ENCODE peak calls at places on chromosomes 7 and 10, in six cellular contexts. D is body of pancreas, R is right lobe of liver, C is endothelial cell of umbilical vein, I is RWPE2, A is GM23248. B is an unnamed sample.
A peak's percentile ranks its signal among the peaks of the same experiment; 100 is the strongest.

GRCh38 chr7:68730194-68730593 is 868.1 kb upstream of the AUTS2 start:
- DNase-seq in C (no peak), D (no peak), R (no peak), I (no peak), A (no peak), B (no peak)

GRCh38 chr10:86871563-86872183 is 85.7 kb downstream of the MMRN2 start:
- DNase-seq in C (no peak), A (no peak), R (no peak), D (no peak), I (no peak), B (no peak)

GRCh38 chr10:132714096-132714721 is 71.7 kb downstream of the NKX6-2 start:
- DNase-seq in D (peak; percentile 31), I (peak; percentile 50), A (no peak), C (no peak), R (peak; percentile 40), B (no peak)

GRCh38 chr10:14665304-14665703 is 109.4 kb downstream of the FAM107B start:
- DNase-seq in R (no peak), C (no peak), I (no peak), A (peak; percentile 11), D (peak; percentile 26), B (peak; percentile 56)

GRCh38 chr10:29397221-29397620 is 108.4 kb downstream of the LYZL1 start:
- DNase-seq in R (no peak), D (no peak), C (no peak), A (no peak), I (no peak), B (no peak)

GRCh38 chr10:100346351-100346764 is 675 bp upstream of the SCD start:
- DNase-seq in D (peak; percentile 43), A (peak; percentile 79), R (peak; percentile 85), C (peak; percentile 84), I (peak; percentile 85), B (no peak)

GRCh38 chr7:66867198-66867790 is 53.7 kb upstream of the TMEM248 start:
- DNase-seq in R (no peak), I (no peak), D (no peak), A (no peak), C (peak; percentile 5), B (peak; percentile 41)

GRCh38 chr7:46754135-46754730 is 827.7 kb downstream of the TNS3 start:
- DNase-seq in D (no peak), C (peak; percentile 67), A (peak; percentile 86), R (no peak), I (no peak), B (peak; percentile 61)

GRCh38 chr10:21401196-21401595 is 124.3 kb downstream of the SKIDA1 start:
- DNase-seq in R (no peak), I (no peak), D (no peak), C (no peak), A (peak; percentile 38), B (no peak)

GRCh38 chr10:110138197-110138812 is 69.1 kb upstream of the MXI1 start:
- DNase-seq in C (peak; percentile 59), A (peak; percentile 75), R (no peak), I (no peak), D (no peak), B (no peak)

GRCh38 chr7:17095001-17095574 is 203.4 kb upstream of the AHR start:
- DNase-seq in C (no peak), R (no peak), D (peak; percentile 42), I (peak; percentile 95), A (peak; percentile 96), B (peak; percentile 100)

GRCh38 chr7:116805100-116805544 is 57.3 kb upstream of the CAPZA2 start:
- DNase-seq in A (peak; percentile 76), R (no peak), C (peak; percentile 51), D (no peak), I (no peak), B (no peak)
- H3K27ac ChIP-seq in A (no peak overlapping the region), R (peak overlapping the region; percentile 25), C (no peak overlapping the region), D (no peak overlapping the region), I (no peak overlapping the region), B (no peak overlapping the region)

GRCh38 chr7:18497082-18497481 is 1.5 kb downstream of the HDAC9 start:
- DNase-seq in R (no peak), I (no peak), A (no peak), C (no peak), D (no peak), B (no peak)
- H3K27ac ChIP-seq in R (no peak overlapping the region), I (no peak overlapping the region), A (no peak overlapping the region), C (no peak overlapping the region), D (no peak overlapping the region), B (no peak overlapping the region)

GRCh38 chr7:93977551-93977950 is 26.6 kb downstream of the BET1 start:
- DNase-seq in A (no peak), I (no peak), R (no peak), D (no peak), C (no peak), B (no peak)

GRCh38 chr7:93981480-93981874 is 22.7 kb downstream of the BET1 start:
- DNase-seq in I (no peak), R (no peak), C (no peak), A (no peak), D (no peak), B (no peak)

GRCh38 chr7:93985101-93985500 is 19.1 kb downstream of the BET1 start:
- DNase-seq in D (no peak), A (peak; percentile 13), C (no peak), R (no peak), I (no peak), B (no peak)

DNA sequence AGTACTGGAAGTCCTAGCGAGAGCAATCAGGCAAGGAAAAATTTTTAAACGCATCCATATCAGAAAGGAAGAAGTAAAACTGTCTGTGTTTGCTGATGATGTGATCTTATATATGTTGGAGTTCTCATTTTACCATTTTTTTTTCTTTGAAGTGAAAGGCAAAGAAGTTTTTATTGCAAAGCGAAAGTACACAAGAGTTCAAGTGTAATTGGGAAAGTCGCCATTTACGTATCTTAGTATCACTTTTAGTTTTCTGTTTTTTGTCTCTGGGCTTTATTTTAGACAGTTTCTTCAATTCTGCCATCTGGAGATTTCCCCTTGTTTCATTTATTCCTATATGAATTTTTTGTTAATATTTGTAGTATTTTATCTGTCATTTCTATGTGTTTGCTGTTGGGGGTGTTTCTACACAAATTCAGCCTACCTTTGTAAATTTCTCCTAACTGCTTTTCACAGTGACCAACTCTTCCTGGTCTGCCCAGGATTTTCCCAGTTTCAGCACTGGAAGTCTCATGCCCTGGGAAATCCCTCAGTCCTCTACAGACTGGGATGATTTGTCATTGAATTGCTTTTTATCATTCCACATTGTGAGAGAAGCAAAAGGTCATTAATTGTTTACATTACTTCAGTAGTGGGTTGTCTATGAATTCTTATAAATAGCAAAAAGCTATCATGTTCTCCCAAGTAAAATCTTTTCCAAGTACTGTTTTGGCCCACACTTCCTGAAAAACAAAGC is 23.2 kb downstream of the BET1 start:
- DNase-seq in R (no peak), C (peak; percentile 26), I (no peak), D (no peak), A (no peak), B (no peak)
- H3K27ac ChIP-seq in R (peak overlapping the region; percentile 47), C (no peak overlapping the region), I (no peak overlapping the region), D (no peak overlapping the region), A (no peak overlapping the region), B (no peak overlapping the region)

DNA sequence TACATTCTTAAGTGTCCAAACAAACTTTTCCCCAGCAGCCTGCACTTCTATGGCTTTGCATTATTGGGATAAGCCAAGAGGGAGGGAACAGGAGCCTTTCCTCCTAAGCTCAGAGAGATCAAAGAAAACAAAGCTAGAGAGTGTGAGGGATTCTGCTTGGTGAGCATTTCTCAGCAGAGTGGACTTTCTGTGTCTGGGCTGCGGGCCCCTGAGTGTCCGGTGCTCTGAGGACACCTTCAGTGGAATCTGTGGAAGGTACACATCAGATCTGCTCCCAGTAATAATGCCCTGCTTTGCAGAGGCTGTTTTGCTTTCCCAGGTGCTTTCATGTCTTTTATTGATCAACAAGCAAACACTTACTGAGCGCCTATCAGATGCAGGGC is 50.2 kb downstream of the KCNMA1 start:
- DNase-seq in D (no peak), C (no peak), R (no peak), I (no peak), A (no peak), B (no peak)
- H3K27ac ChIP-seq in D (no peak overlapping the region), C (no peak overlapping the region), R (no peak overlapping the region), I (peak overlapping the region; percentile 30), A (peak overlapping the region; percentile 86), B (peak overlapping the region; percentile 61)